ENCODE peak calls at places on chromosomes 1 and 21, in four cellular contexts. Q is testis; T is iPS-NIHi11; Y is activated CD8-positive, alpha-beta T cell treated with anti-CD3 and anti-CD28 coated beads for 36 hours. K is an unnamed sample.

GRCh38 chr1:206933333-206933945 is 11.7 kb upstream of the FCMR start:
- DNase-seq in Q (peak), Y (peak), T (peak), K (peak)

GRCh38 chr1:147750618-147751217 is 9.7 kb downstream of the GJA5 start:
- DNase-seq in Q (no peak), Y (no peak), T (no peak), K (no peak)

GRCh38 chr1:91397605-91398004 is 7.0 kb downstream of the HFM1 start:
- DNase-seq in Y (no peak), Q (no peak), T (no peak), K (no peak)

GRCh38 chr1:172476218-172476811 is 32.4 kb upstream of the PIGC start:
- DNase-seq in Q (no peak), Y (no peak), T (no peak), K (no peak)

GRCh38 chr1:178869114-178869697 is 1.7 kb downstream of the ANGPTL1 start:
- DNase-seq in T (peak), Y (no peak), Q (no peak), K (no peak)

GRCh38 chr1:114671011-114671938 is 1.4 kb upstream of the DENND2C start:
- DNase-seq in T (no peak), Y (no peak), Q (no peak), K (no peak)

GRCh38 chr1:235074335-235075120 is 54.1 kb downstream of the TOMM20 start:
- DNase-seq in Q (no peak), T (no peak), Y (peak), K (no peak)

GRCh38 chr1:30686236-30686635 is 37.1 kb downstream of the MATN1 start:
- DNase-seq in Q (no peak), T (peak), Y (no peak), K (no peak)

GRCh38 chr1:112263464-112263863 is 132.6 kb upstream of the CTTNBP2NL start:
- DNase-seq in Y (no peak), Q (no peak), T (no peak), K (no peak)

GRCh38 chr1:43270421-43271095 is 775 bp downstream of the TMEM125 start:
- DNase-seq in Y (peak), Q (peak), T (peak), K (no peak)

GRCh38 chr1:94926915-94927404 is at the start of gene CNN3:
- DNase-seq in Q (peak), T (peak), Y (peak), K (peak)

GRCh38 chr1:47209091-47209490 is 19.3 kb upstream of the PDZK1IP1 start:
- DNase-seq in Y (no peak), T (no peak), Q (no peak), K (no peak)

GRCh38 chr1:14366361-14367018 is 232.0 kb upstream of the KAZN start:
- DNase-seq in Q (no peak), Y (no peak), T (peak), K (no peak)

GRCh38 chr1:67960766-67961165 is 89.7 kb downstream of the DIRAS3 start:
- DNase-seq in Y (no peak), T (no peak), Q (no peak), K (no peak)

GRCh38 chr1:12387641-12388040 is 157.8 kb downstream of the VPS13D start:
- DNase-seq in Q (no peak), T (no peak), Y (no peak), K (no peak)

GRCh38 chr1:28199328-28200233 is 23.1 kb upstream of the PTAFR start:
- DNase-seq in Q (no peak), T (no peak), Y (peak), K (peak)

GRCh38 chr1:166032901-166033371 is 133.9 kb downstream of the FAM78B start:
- DNase-seq in Y (no peak), Q (peak), T (no peak), K (no peak)

GRCh38 chr21:24147674-24148073 is 1459.6 kb downstream of the MRPL39 start:
- DNase-seq in Y (no peak), T (no peak), Q (no peak), K (no peak)

GRCh38 chr1:102566182-102566581 is 542.1 kb downstream of the COL11A1 start:
- DNase-seq in Y (no peak), Q (no peak), T (no peak), K (no peak)

GRCh38 chr21:46182548-46183336 is 1.5 kb downstream of the SPATC1L start:
- DNase-seq in Q (peak), Y (no peak), T (no peak), K (no peak)

GRCh38 chr1:55931272-55931940 is 648.0 kb downstream of the PLPP3 start:
- DNase-seq in Y (no peak), Q (peak), T (no peak), K (no peak)

GRCh38 chr1:48089356-48089891 is 92.2 kb upstream of the TRABD2B start:
- DNase-seq in Y (no peak), T (no peak), Q (no peak), K (no peak)

GRCh38 chr1:85502625-85503083 is 37.7 kb upstream of the DDAH1 start:
- DNase-seq in Y (peak), Q (peak), T (peak), K (no peak)

GRCh38 chr1:235946570-235946981 is 79.9 kb upstream of the LYST start:
- DNase-seq in Q (no peak), Y (peak), T (no peak), K (no peak)

GRCh38 chr1:59290173-59290954 is 6.5 kb upstream of the FGGY start:
- DNase-seq in Y (peak), Q (no peak), T (peak), K (no peak)

GRCh38 chr1:151130837-151131586 is 15.4 kb downstream of the SEMA6C start:
- DNase-seq in Y (peak), Q (peak), T (peak), K (peak)

GRCh38 chr1:51990478-51990965 is at the start of gene RAB3B:
- DNase-seq in T (peak), Q (peak), Y (peak), K (peak)

GRCh38 chr1:100868364-100868995 is 26.2 kb downstream of the EXTL2 start:
- DNase-seq in T (no peak), Q (no peak), Y (no peak), K (no peak)

GRCh38 chr1:844472-845026 is 79.2 kb upstream of the SAMD11 start:
- DNase-seq in Q (no peak), Y (peak), T (peak), K (no peak)